ENCODE peak calls at places on chromosomes 7 and 10, in nine cellular contexts. G is transverse colon, N is EH, C is Kasumi-1, L is NCI-H1417, J is head of caudate nucleus, T is kidney glomerular epithelial cell, H is dermis microvascular lymphatic vessel endothelial cell, S is AG04450. Y is an unnamed sample.

GRCh38 chr10:71641449-71641848 is 78.1 kb downstream of the C10orf105 start:
- DNase-seq in C (no peak), S (no peak), T (no peak), H (no peak), L (no peak), G (no peak), N (no peak), J (no peak), Y (no peak)

GRCh38 chr10:75660833-75661232 is 229.4 kb downstream of the LRMDA start:
- DNase-seq in L (no peak), G (no peak), N (no peak), T (peak), S (no peak), C (no peak), H (no peak), J (no peak), Y (no peak)

GRCh38 chr10:104230490-104230889 is 1.7 kb downstream of the CFAP43 start:
- DNase-seq in L (no peak), N (no peak), T (no peak), G (no peak), C (no peak), S (no peak), J (no peak), H (no peak), Y (no peak)

GRCh38 chr10:71747039-71747807 is 26.1 kb downstream of the VSIR start:
- DNase-seq in L (no peak), S (no peak), T (no peak), H (no peak), C (peak), J (no peak), G (no peak), N (no peak), Y (no peak)

GRCh38 chr7:143882020-143882610 is 19.9 kb downstream of the TCAF1 start:
- DNase-seq in G (peak), J (peak), C (no peak), L (no peak), T (no peak), S (no peak), N (peak), H (no peak), Y (no peak)

GRCh38 chr7:18393465-18394118 is 102.0 kb upstream of the HDAC9 start:
- DNase-seq in J (no peak), S (no peak), T (no peak), L (peak), N (peak), C (no peak), H (peak), G (no peak), Y (no peak)

GRCh38 chr10:30491204-30491603 is 57.2 kb downstream of the MAP3K8 start:
- DNase-seq in T (no peak), H (no peak), L (no peak), S (no peak), G (no peak), C (peak), J (no peak), N (peak), Y (no peak)

GRCh38 chr7:152924826-152925411 is 165.4 kb downstream of the ACTR3B start:
- DNase-seq in T (no peak), N (no peak), S (no peak), L (no peak), C (no peak), G (no peak), H (no peak), J (no peak), Y (no peak)

GRCh38 chr10:119250641-119251314 is 43.4 kb downstream of the GRK5 start:
- DNase-seq in G (no peak), N (peak), H (peak), J (no peak), L (no peak), C (no peak), T (peak), S (peak), Y (no peak)

GRCh38 chr10:12041766-12042408 is 722 bp downstream of the UPF2 start:
- DNase-seq in T (peak), J (no peak), H (no peak), S (no peak), N (peak), C (peak), L (no peak), G (peak), Y (peak)

GRCh38 chr10:74208081-74208480 is 57.1 kb downstream of the ADK start:
- DNase-seq in H (no peak), J (no peak), S (no peak), N (no peak), G (peak), T (no peak), L (peak), C (no peak), Y (no peak)

GRCh38 chr10:73965890-73966768 is 31.8 kb upstream of the VCL start:
- DNase-seq in T (peak), S (peak), H (peak), G (peak), J (peak), L (no peak), N (peak), C (peak), Y (no peak)

GRCh38 chr7:151705744-151706567 is 171.0 kb downstream of the PRKAG2 start:
- DNase-seq in H (no peak), C (peak), T (no peak), J (peak), L (peak), G (peak), N (peak), S (no peak), Y (peak)

GRCh38 chr10:5942001-5942400 is 35.3 kb downstream of the IL15RA start:
- DNase-seq in G (no peak), C (no peak), L (no peak), T (no peak), H (no peak), J (no peak), S (no peak), N (no peak), Y (no peak)

GRCh38 chr10:14481752-14482151 is 151.0 kb upstream of the FRMD4A start:
- DNase-seq in L (peak), H (no peak), N (peak), J (peak), T (no peak), S (no peak), C (no peak), G (no peak), Y (no peak)

GRCh38 chr10:79391231-79392019 is 44.2 kb downstream of the PPIF start:
- DNase-seq in H (no peak), N (peak), L (no peak), G (peak), J (peak), T (no peak), S (no peak), C (no peak), Y (no peak)

GRCh38 chr10:116722736-116723427 is 19.5 kb downstream of the HSPA12A start:
- DNase-seq in S (no peak), J (no peak), T (peak), C (no peak), L (no peak), G (no peak), N (no peak), H (no peak), Y (no peak)

GRCh38 chr7:3910041-3910440 is 609.0 kb downstream of the SDK1 start:
- DNase-seq in G (no peak), N (no peak), C (no peak), S (no peak), J (peak), L (no peak), H (no peak), T (no peak), Y (no peak)

Y was measured in NAMALWA.